ENCODE peak calls at places on chromosome X, in six cellular contexts. M is mammary epithelial cell, F is aorta, E is SK-N-SH, V is fibroblast of lung, N is M059J. C is an unnamed sample.

GRCh38 chrX:104310084-104310483 is 55.4 kb upstream of the ESX1 start:
- DNase-seq in M (peak), F (no peak), E (peak), V (peak), N (peak), C (no peak)

GRCh38 chrX:131675596-131676194 is 131.8 kb downstream of the OR13H1 start:
- DNase-seq in M (peak), F (no peak), E (peak), V (peak), N (peak), C (no peak)

GRCh38 chrX:130539721-130540321 is 138.0 kb downstream of the RBMX2 start:
- DNase-seq in M (peak), F (peak), E (peak), V (peak), N (peak), C (peak)

GRCh38 chrX:13664026-13664425 is 11.1 kb downstream of the TCEANC start:
- DNase-seq in M (no peak), F (no peak), E (no peak), V (no peak), N (no peak), C (no peak)

GRCh38 chrX:132209527-132209926 is 9.7 kb downstream of the RAP2C start:
- DNase-seq in M (peak), F (no peak), E (no peak), V (peak), N (peak), C (no peak)

GRCh38 chrX:154457491-154458115 is 478 bp upstream of the PLXNA3 start:
- DNase-seq in M (peak), F (no peak), E (peak), V (no peak), N (peak), C (no peak)

GRCh38 chrX:17377047-17377692 is 2.2 kb downstream of the NHS start:
- DNase-seq in M (peak), F (peak), E (peak), V (peak), N (peak), C (peak)

GRCh38 chrX:56503941-56504673 is 59.3 kb upstream of the UBQLN2 start:
- DNase-seq in M (peak), F (no peak), E (no peak), V (no peak), N (peak), C (peak)

GRCh38 chrX:71164071-71164470 is 19.4 kb downstream of the NLGN3 start:
- DNase-seq in M (peak), F (no peak), E (no peak), V (no peak), N (peak), C (no peak)

GRCh38 chrX:151996329-151996728 is 21.9 kb upstream of the GABRE start:
- DNase-seq in M (no peak), F (no peak), E (no peak), V (no peak), N (no peak), C (no peak)

GRCh38 chrX:67105758-67106116 is 438.1 kb upstream of the AR start:
- DNase-seq in M (no peak), F (no peak), E (no peak), V (no peak), N (no peak), C (no peak)

GRCh38 chrX:129877401-129877800 is 28.6 kb upstream of the UTP14A start:
- DNase-seq in M (no peak), F (no peak), E (no peak), V (no peak), N (peak), C (no peak)

GRCh38 chrX:70030242-70030823 is 19.4 kb downstream of the AWAT2 start:
- DNase-seq in M (peak), F (no peak), E (peak), V (peak), N (peak), C (no peak)

GRCh38 chrX:154540897-154541535 is 5.6 kb downstream of the G6PD start:
- DNase-seq in M (peak), F (peak), E (no peak), V (no peak), N (peak), C (peak)

GRCh38 chrX:13747836-13748235 is 13.3 kb downstream of the OFD1 start:
- DNase-seq in M (peak), F (no peak), E (peak), V (peak), N (peak), C (no peak)